ENCODE peak calls at places on chromosomes 4 and X, in ten cellular contexts. I is osteocyte; B is activated CD4-positive, alpha-beta T cell treated with anti-CD3 and anti-CD28 coated beads, Interleukin-2, amount 50 U/mL, for 1 hour; X is body of pancreas; W is mucosa of gallbladder; Q is mucosa of descending colon; H is PC-3; M is stimulated activated CD4-positive, alpha-beta T cell treated with anti-CD3 and anti-CD28 coated beads, Interleukin-12 subunit alpha, Interleukin-12 subunit beta, amount 100 ng/mL, for 48 hours; G is WTC11; O is GM20000. Z is an unnamed sample.

GRCh38 chr4:170391066-170391754 is 301.5 kb upstream of the AADAT start:
- DNase-seq in X (no peak), O (no peak), W (no peak), Q (no peak), G (no peak), M (no peak), I (no peak), B (no peak), H (peak), Z (no peak)

GRCh38 chr4:76867880-76868655 is 29.9 kb downstream of the SOWAHB start:
- DNase-seq in Q (peak), X (no peak), I (no peak), H (no peak), W (no peak), O (no peak), G (peak), B (no peak), M (no peak), Z (no peak)

GRCh38 chr4:184504385-184504784 is 30.0 kb upstream of the IRF2 start:
- DNase-seq in B (no peak), X (no peak), I (no peak), O (no peak), Q (no peak), M (no peak), W (no peak), G (no peak), H (no peak), Z (no peak)

GRCh38 chr4:1356181-1356998 is 9.4 kb downstream of the UVSSA start:
- DNase-seq in W (peak), O (peak), X (peak), M (peak), H (peak), B (peak), Q (peak), I (no peak), G (peak), Z (peak)

GRCh38 chr4:136893638-136894037 is 638.7 kb downstream of the PCDH18 start:
- DNase-seq in G (no peak), O (no peak), B (no peak), W (no peak), I (no peak), Q (no peak), H (no peak), M (no peak), X (no peak), Z (no peak)

GRCh38 chr4:25160714-25161598 is 707 bp upstream of the SEPSECS start:
- DNase-seq in X (no peak), Q (peak), H (peak), W (no peak), O (no peak), B (no peak), M (no peak), G (no peak), I (no peak), Z (no peak)

GRCh38 chrX:12898073-12898472 is 8.3 kb upstream of the TLR8 start:
- DNase-seq in Q (no peak), B (no peak), X (no peak), W (no peak), M (no peak), G (no peak), O (no peak), I (no peak), H (no peak), Z (no peak)

GRCh38 chr4:20698382-20698781 is 1.9 kb upstream of the PACRGL start:
- DNase-seq in X (no peak), W (no peak), Q (no peak), M (no peak), H (no peak), G (no peak), B (no peak), O (no peak), I (no peak), Z (peak)

GRCh38 chr4:182554736-182555135 is 311.5 kb downstream of the TENM3 start:
- DNase-seq in X (no peak), Q (no peak), H (no peak), G (no peak), W (no peak), B (no peak), M (no peak), O (no peak), I (no peak), Z (no peak)

GRCh38 chr4:8507624-8508023 is 67.0 kb downstream of the TRMT44 start:
- DNase-seq in B (no peak), O (no peak), I (no peak), H (no peak), W (no peak), Q (no peak), G (no peak), X (no peak), M (no peak), Z (no peak)

GRCh38 chrX:39576081-39576701 is 521.6 kb downstream of the BCOR start:
- DNase-seq in I (no peak), X (no peak), H (no peak), B (no peak), W (no peak), G (peak), Q (no peak), M (no peak), O (no peak), Z (no peak)

GRCh38 chrX:5431823-5432222 is 796.8 kb downstream of the NLGN4X start:
- DNase-seq in B (no peak), G (no peak), H (no peak), O (no peak), X (no peak), I (no peak), M (no peak), Q (no peak), W (no peak), Z (no peak)

GRCh38 chrX:103687073-103687695 is 685 bp upstream of the MORF4L2 start:
- DNase-seq in H (peak), M (peak), B (peak), G (peak), Q (peak), X (peak), W (peak), O (peak), I (peak), Z (peak)